ENCODE peak calls at places on chromosome 9, in five cellular contexts. Q, F, H, C and Z are unnamed samples.

GRCh38 chr9:1960696-1961095 is 54.5 kb upstream of the SMARCA2 start:
- DNase-seq in Q (no peak), F (no peak), H (no peak), C (no peak), Z (no peak)

GRCh38 chr9:23851024-23851629 is 25.1 kb upstream of the ELAVL2 start:
- DNase-seq in Q (no peak), F (peak), H (no peak), C (no peak), Z (no peak)

GRCh38 chr9:12696931-12697622 is 3.9 kb downstream of the TYRP1 start:
- DNase-seq in Q (peak), F (peak), H (no peak), C (no peak), Z (no peak)

GRCh38 chr9:82031538-82032280 is 43.1 kb downstream of the SPATA31D1 start:
- DNase-seq in Q (peak), F (peak), H (no peak), C (no peak), Z (peak)

GRCh38 chr9:89922099-89922498 is 317.3 kb downstream of the GADD45G start:
- DNase-seq in Q (no peak), F (no peak), H (no peak), C (no peak), Z (no peak)

GRCh38 chr9:30075022-30075421 is 2309.4 kb upstream of the ACO1 start:
- DNase-seq in Q (no peak), F (no peak), H (no peak), C (no peak), Z (no peak)

GRCh38 chr9:5633243-5633642 is 4.3 kb downstream of the RIC1 start:
- DNase-seq in Q (peak), F (peak), H (no peak), C (no peak), Z (peak)

GRCh38 chr9:136145580-136145979 is 26.9 kb upstream of the TMEM250 start:
- DNase-seq in Q (no peak), F (no peak), H (no peak), C (no peak), Z (no peak)

GRCh38 chr9:137224850-137225694 is at the start of gene CYSRT1:
- DNase-seq in Q (no peak), F (no peak), H (no peak), C (no peak), Z (no peak)

GRCh38 chr9:98958271-98958989 is 14.7 kb downstream of the COL15A1 start:
- DNase-seq in Q (no peak), F (peak), H (no peak), C (no peak), Z (peak)

GRCh38 chr9:71897573-71897972 is 13.4 kb downstream of the ABHD17B start:
- DNase-seq in Q (no peak), F (no peak), H (no peak), C (no peak), Z (no peak)

GRCh38 chr9:92654481-92655301 is 15.2 kb downstream of the IPPK start:
- DNase-seq in Q (no peak), F (no peak), H (no peak), C (no peak), Z (no peak)

GRCh38 chr9:132769895-132770774 is 99.9 kb downstream of the GTF3C4 start:
- DNase-seq in Q (peak), F (peak), H (peak), C (peak), Z (peak)

GRCh38 chr9:123642291-123643278 is 286.6 kb downstream of the CRB2 start:
- DNase-seq in Q (peak), F (peak), H (no peak), C (no peak), Z (peak)

GRCh38 chr9:79524266-79524665 is 47.5 kb upstream of the TLE4 start:
- DNase-seq in Q (no peak), F (peak), H (no peak), C (no peak), Z (peak)

GRCh38 chr9:128912270-128912853 is 8.4 kb upstream of the PHYHD1 start:
- DNase-seq in Q (peak), F (peak), H (no peak), C (no peak), Z (peak)

GRCh38 chr9:107274953-107275422 is 8.1 kb upstream of the RAD23B start:
- DNase-seq in Q (peak), F (peak), H (no peak), C (no peak), Z (peak)

GRCh38 chr9:124870723-124871122 is 8.8 kb downstream of the ARPC5L start:
- DNase-seq in Q (no peak), F (no peak), H (no peak), C (no peak), Z (no peak)

GRCh38 chr9:121283856-121284732 is 16.1 kb downstream of the GSN start:
- DNase-seq in Q (no peak), F (no peak), H (no peak), C (no peak), Z (no peak)

GRCh38 chr9:7405924-7406604 is 393.5 kb downstream of the DMAC1 start:
- DNase-seq in Q (no peak), F (no peak), H (no peak), C (no peak), Z (no peak)

GRCh38 chr9:113581865-113582697 is 118.6 kb downstream of the RGS3 start:
- DNase-seq in Q (no peak), F (no peak), H (peak), C (peak), Z (peak)

GRCh38 chr9:128360826-128361225 is 10.3 kb upstream of the URM1 start:
- DNase-seq in Q (no peak), F (no peak), H (no peak), C (no peak), Z (no peak)

GRCh38 chr9:127783644-127784043 is 2.2 kb upstream of the CDK9 start:
- DNase-seq in Q (no peak), F (no peak), H (no peak), C (no peak), Z (no peak)

GRCh38 chr9:135023389-135023788 is 64.1 kb upstream of the OLFM1 start:
- DNase-seq in Q (no peak), F (peak), H (no peak), C (no peak), Z (peak)

GRCh38 chr9:65409471-65409980 is 124.5 kb upstream of the FOXD4L5 start:
- DNase-seq in Q (no peak), F (no peak), H (no peak), C (no peak), Z (no peak)

GRCh38 chr9:77019010-77019809 is at the start of gene FOXB2:
- DNase-seq in Q (no peak), F (no peak), H (no peak), C (no peak), Z (no peak)

GRCh38 chr9:121797056-121797455 is 145.6 kb downstream of the DAB2IP start:
- DNase-seq in Q (no peak), F (no peak), H (no peak), C (no peak), Z (no peak)

GRCh38 chr9:120574473-120574872 is 5.5 kb downstream of the CDK5RAP2 start:
- DNase-seq in Q (no peak), F (no peak), H (no peak), C (no peak), Z (no peak)

GRCh38 chr9:105385372-105385985 is 62.4 kb upstream of the FSD1L start:
- DNase-seq in Q (no peak), F (peak), H (peak), C (peak), Z (no peak)

GRCh38 chr9:2417730-2418129 is 203.9 kb upstream of the VLDLR start:
- DNase-seq in Q (no peak), F (no peak), H (no peak), C (no peak), Z (no peak)

GRCh38 chr9:78592866-78593265 is 295.9 kb downstream of the PSAT1 start:
- DNase-seq in Q (no peak), F (peak), H (no peak), C (no peak), Z (peak)

GRCh38 chr9:70954126-70954525 is 167.3 kb downstream of the TRPM3 start:
- DNase-seq in Q (peak), F (peak), H (no peak), C (no peak), Z (peak)

GRCh38 chr9:127899200-127899943 is at the start of gene ST6GALNAC6:
- DNase-seq in Q (peak), F (peak), H (peak), C (peak), Z (no peak)

GRCh38 chr9:133199648-133200321 is 9.3 kb downstream of the OBP2B start:
- DNase-seq in Q (no peak), F (no peak), H (no peak), C (peak), Z (no peak)

GRCh38 chr9:98865284-98865683 is 57.8 kb downstream of the GALNT12 start:
- DNase-seq in Q (no peak), F (no peak), H (no peak), C (no peak), Z (no peak)

GRCh38 chr9:6930827-6931226 is 173.1 kb downstream of the KDM4C start:
- DNase-seq in Q (no peak), F (peak), H (no peak), C (no peak), Z (peak)

GRCh38 chr9:136808075-136808780 is 480 bp downstream of the RABL6 start:
- DNase-seq in Q (peak), F (no peak), H (no peak), C (no peak), Z (no peak)

GRCh38 chr9:125240649-125240999 is 519 bp downstream of the HSPA5 start:
- DNase-seq in Q (peak), F (peak), H (no peak), C (peak), Z (no peak)